ENCODE peak calls at places on chromosomes 13 and 19, in four cellular contexts. R, I, K and C are unnamed samples.

GRCh38 chr13:96248103-96248502 is 158.2 kb downstream of the HS6ST3 start:
- DNase-seq in R (no peak), I (no peak), K (no peak), C (no peak)

GRCh38 chr19:45468159-45468651 is 409 bp downstream of the FOSB start:
- DNase-seq in R (no peak), I (no peak), K (no peak), C (no peak)

GRCh38 chr19:5130371-5131030 is 161.6 kb downstream of the KDM4B start:
- DNase-seq in R (no peak), I (no peak), K (no peak), C (no peak)

GRCh38 chr19:32372726-32373613 is 27.6 kb downstream of the ZNF507 start:
- DNase-seq in R (no peak), I (no peak), K (no peak), C (no peak)

GRCh38 chr19:3154957-3155736 is 19.3 kb downstream of the GNA15 start:
- DNase-seq in R (no peak), I (peak), K (peak), C (no peak)

GRCh38 chr19:44722131-44723121 is 23.5 kb downstream of the CEACAM16 start:
- DNase-seq in R (peak), I (no peak), K (no peak), C (no peak)

GRCh38 chr19:3054972-3055740 is 7.1 kb downstream of the TLE5 start:
- DNase-seq in R (no peak), I (no peak), K (no peak), C (no peak)

GRCh38 chr13:44174769-44175425 is 198.7 kb upstream of the SERP2 start:
- DNase-seq in R (no peak), I (no peak), K (no peak), C (no peak)

GRCh38 chr13:36346222-36347083 is at the start of gene SPART:
- DNase-seq in R (peak), I (no peak), K (peak), C (peak)

GRCh38 chr19:4115050-4115817 is 8.7 kb downstream of the MAP2K2 start:
- DNase-seq in R (peak), I (no peak), K (no peak), C (no peak)

GRCh38 chr13:98252931-98253470 is 75.9 kb upstream of the RNF113B start:
- DNase-seq in R (no peak), I (peak), K (no peak), C (no peak)

GRCh38 chr13:89955773-89956172 is 1391.7 kb upstream of the MIR17HG start:
- DNase-seq in R (no peak), I (no peak), K (no peak), C (no peak)

GRCh38 chr13:112057736-112058518 is 9.0 kb upstream of the SOX1 start:
- DNase-seq in R (no peak), I (no peak), K (no peak), C (no peak)

GRCh38 chr13:113647351-113648217 is 10.4 kb downstream of the ATP4B start:
- DNase-seq in R (no peak), I (peak), K (peak), C (peak)

GRCh38 chr13:99256283-99256682 is 1.9 kb downstream of the GPR18 start:
- DNase-seq in R (no peak), I (no peak), K (no peak), C (no peak)

GRCh38 chr13:27921961-27922910 is 2.4 kb downstream of the PDX1 start:
- DNase-seq in R (no peak), I (no peak), K (no peak), C (no peak)

GRCh38 chr13:43815204-43815603 is 28.4 kb upstream of the ENOX1 start:
- DNase-seq in R (no peak), I (no peak), K (no peak), C (no peak)

GRCh38 chr13:27524981-27525975 is 74.9 kb upstream of the MTIF3 start:
- DNase-seq in R (no peak), I (no peak), K (no peak), C (no peak)

GRCh38 chr19:18098891-18099622 is 1.5 kb downstream of the MAST3 start:
- DNase-seq in R (no peak), I (no peak), K (no peak), C (no peak)

GRCh38 chr13:101384929-101385328 is 31.4 kb downstream of the NALCN start:
- DNase-seq in R (peak), I (no peak), K (no peak), C (no peak)

GRCh38 chr13:23159587-23160240 is 21.1 kb upstream of the SGCG start:
- DNase-seq in R (no peak), I (no peak), K (no peak), C (peak)

GRCh38 chr13:23160241-23161175 is 20.3 kb upstream of the SGCG start:
- DNase-seq in R (no peak), I (no peak), K (no peak), C (peak)

GRCh38 chr13:23161176-23161825 is 19.5 kb upstream of the SGCG start:
- DNase-seq in R (no peak), I (no peak), K (no peak), C (no peak)

DNA sequence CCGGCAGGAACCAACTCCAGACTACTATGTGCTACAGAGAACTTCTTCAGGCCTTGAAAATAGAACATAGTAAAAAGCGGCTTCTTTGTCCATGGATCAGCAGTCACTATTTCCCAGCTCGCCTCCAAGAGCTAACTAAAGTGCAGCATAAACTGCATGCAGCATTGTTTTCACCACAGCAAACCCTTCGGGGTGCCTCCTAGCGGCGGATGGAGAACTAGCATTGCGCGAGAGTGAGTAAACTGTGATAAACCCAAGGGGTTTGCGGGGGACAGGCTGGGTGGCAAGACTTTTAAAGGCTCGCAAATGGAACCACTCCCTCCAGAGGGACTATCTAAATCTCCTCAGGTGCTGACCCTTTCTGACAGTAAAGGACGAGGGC is 21.6 kb upstream of the SGCG start:
- DNase-seq in R (peak), I (no peak), K (no peak), C (peak)
- TF ChIP-seq CTCF in R (peak), I (peak), K (no peak), C (peak)

GRCh38 chr19:13153627-13154240 is 3.5 kb downstream of the IER2 start:
- DNase-seq in R (no peak), I (no peak), K (no peak), C (no peak)
- TF ChIP-seq CTCF in R (no peak), I (no peak), K (no peak), C (no peak)

GRCh38 chr19:12770922-12771321 is 4.4 kb downstream of the HOOK2 start:
- DNase-seq in R (no peak), I (no peak), K (no peak), C (no peak)

GRCh38 chr19:12772323-12772722 is 3.0 kb downstream of the HOOK2 start:
- DNase-seq in R (no peak), I (no peak), K (no peak), C (no peak)

GRCh38 chr19:12774588-12775555 is at the start of gene HOOK2:
- DNase-seq in R (peak), I (peak), K (no peak), C (peak)

GRCh38 chr19:12777217-12778019 is 2.1 kb upstream of the HOOK2 start:
- DNase-seq in R (peak), I (no peak), K (no peak), C (peak)

GRCh38 chr19:12773571-12773970 is 1.8 kb downstream of the HOOK2 start:
- DNase-seq in R (peak), I (no peak), K (no peak), C (no peak)
- TF ChIP-seq CTCF in R (peak), I (peak), K (no peak), C (no peak)

DNA sequence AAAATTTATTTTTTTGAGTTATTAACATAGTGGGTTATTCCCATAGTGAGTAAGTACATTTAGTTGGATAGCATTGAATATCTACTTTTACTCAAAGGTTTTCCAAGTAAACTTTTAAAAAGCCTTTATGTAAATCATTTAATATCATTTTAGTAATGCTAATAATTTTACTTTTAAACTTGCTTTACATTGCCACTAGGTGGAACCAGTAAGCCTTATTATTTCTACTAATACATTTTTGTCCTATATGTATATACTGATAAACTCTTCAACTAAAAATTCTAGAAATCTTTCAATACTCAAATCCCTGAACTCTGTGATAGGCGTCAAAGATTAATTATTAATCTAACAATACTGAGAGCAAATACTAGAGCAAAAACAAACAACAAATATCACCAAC is 1709.2 kb upstream of the PCDH20 start:
- DNase-seq in R (peak), I (peak), K (no peak), C (no peak)
- TF ChIP-seq CTCF in R (peak), I (peak), K (no peak), C (peak)

DNA sequence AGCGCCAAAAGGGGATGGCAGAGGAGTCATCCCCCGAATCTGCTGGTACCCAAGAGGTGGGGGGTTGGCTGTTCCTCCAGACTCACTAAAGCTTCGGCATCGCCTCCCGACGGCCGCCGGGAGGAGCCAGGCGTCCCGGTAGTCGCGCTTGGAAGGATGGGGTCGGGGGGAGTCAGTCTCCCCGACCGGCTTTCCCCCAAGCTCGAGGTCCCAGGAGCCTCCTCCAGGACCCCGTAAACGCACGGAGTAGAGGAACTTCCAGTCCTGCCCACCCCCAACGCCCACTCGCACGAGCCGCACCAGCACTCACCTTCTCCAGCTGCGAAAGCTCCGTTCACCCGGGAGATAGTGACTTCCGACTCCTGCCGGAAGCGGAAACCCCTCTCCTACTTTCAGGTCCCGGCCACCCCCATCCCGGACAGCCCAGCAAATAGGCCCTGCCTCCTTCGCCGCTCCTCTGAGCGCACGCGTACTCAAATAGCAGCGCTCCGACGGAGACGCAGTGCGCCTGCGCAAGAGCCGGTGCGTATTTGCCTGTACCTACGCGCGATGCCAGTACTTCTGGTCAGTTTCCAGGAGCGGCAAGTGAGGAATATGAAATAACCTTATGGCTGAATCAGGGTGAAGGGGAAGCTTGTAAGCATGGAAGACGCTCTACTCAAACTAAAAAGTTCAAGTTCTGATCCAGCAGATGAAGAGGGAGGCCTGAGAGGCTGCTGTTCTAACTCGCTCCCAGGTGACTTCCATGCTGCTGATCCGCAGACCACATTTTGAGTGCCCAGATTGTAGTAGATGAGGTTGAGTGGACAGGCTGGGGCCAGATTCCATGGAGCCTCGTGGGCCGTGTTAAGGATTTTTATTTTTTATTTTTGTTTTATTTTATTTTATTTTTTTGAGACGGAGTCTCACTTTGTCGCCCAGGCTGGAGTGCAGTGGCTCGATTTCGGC is at the start of gene ELOF1:
- DNase-seq in R (peak), I (peak), K (peak), C (peak)
- TF ChIP-seq CTCF in R (peak), I (peak), K (no peak), C (no peak)